ENCODE peak calls at places on chromosomes 1 and 21, in five cellular contexts. One of them, this sample, is unnamed.

GRCh38 chr1:64320470-64320869 is 117.0 kb downstream of the UBE2U start:
- DNase-seq in epithelial cell of esophagus: peak
- DNase-seq in adrenal gland: no peak
- DNase-seq in lower lobe of right lung: no peak
- DNase-seq in IMR-90: peak
- DNase-seq in this sample: no peak

GRCh38 chr1:104878203-104878911 is 1128.7 kb downstream of the AMY1C start:
- DNase-seq in adrenal gland: no peak
- DNase-seq in lower lobe of right lung: no peak
- DNase-seq in IMR-90: no peak
- DNase-seq in epithelial cell of esophagus: no peak
- DNase-seq in this sample: no peak

GRCh38 chr1:228249508-228250305 is 41.9 kb downstream of the OBSCN start:
- DNase-seq in epithelial cell of esophagus: no peak
- DNase-seq in adrenal gland: no peak
- DNase-seq in IMR-90: no peak
- DNase-seq in lower lobe of right lung: no peak
- DNase-seq in this sample: no peak

GRCh38 chr1:235767795-235768194 is 98.9 kb downstream of the LYST start:
- DNase-seq in lower lobe of right lung: no peak
- DNase-seq in epithelial cell of esophagus: no peak
- DNase-seq in adrenal gland: no peak
- DNase-seq in IMR-90: no peak
- DNase-seq in this sample: no peak

GRCh38 chr1:153400244-153400643 is 9.4 kb upstream of the S100A8 start:
- DNase-seq in lower lobe of right lung: no peak
- DNase-seq in IMR-90: no peak
- DNase-seq in epithelial cell of esophagus: peak
- DNase-seq in adrenal gland: no peak
- DNase-seq in this sample: no peak

GRCh38 chr1:109918077-109918606 is 7.5 kb downstream of the CSF1 start:
- DNase-seq in epithelial cell of esophagus: no peak
- DNase-seq in lower lobe of right lung: no peak
- DNase-seq in adrenal gland: no peak
- DNase-seq in IMR-90: no peak
- DNase-seq in this sample: no peak

GRCh38 chr1:115924730-115925129 is 51.6 kb upstream of the SLC22A15 start:
- DNase-seq in IMR-90: no peak
- DNase-seq in epithelial cell of esophagus: peak
- DNase-seq in lower lobe of right lung: no peak
- DNase-seq in adrenal gland: no peak
- DNase-seq in this sample: no peak

GRCh38 chr1:234599617-234600417 is 10.2 kb downstream of the IRF2BP2 start:
- DNase-seq in adrenal gland: peak
- DNase-seq in IMR-90: peak
- DNase-seq in lower lobe of right lung: peak
- DNase-seq in epithelial cell of esophagus: peak
- DNase-seq in this sample: no peak

GRCh38 chr1:162271972-162272371 is 104.7 kb downstream of the SPATA46 start:
- DNase-seq in epithelial cell of esophagus: no peak
- DNase-seq in IMR-90: no peak
- DNase-seq in lower lobe of right lung: no peak
- DNase-seq in adrenal gland: no peak
- DNase-seq in this sample: no peak

GRCh38 chr1:168134132-168135041 is 2.3 kb downstream of the GPR161 start:
- DNase-seq in adrenal gland: no peak
- DNase-seq in IMR-90: no peak
- DNase-seq in lower lobe of right lung: no peak
- DNase-seq in epithelial cell of esophagus: no peak
- DNase-seq in this sample: no peak

GRCh38 chr21:39775816-39776215 is 30.8 kb downstream of the IGSF5 start:
- DNase-seq in IMR-90: no peak
- DNase-seq in lower lobe of right lung: no peak
- DNase-seq in adrenal gland: no peak
- DNase-seq in epithelial cell of esophagus: no peak
- DNase-seq in this sample: no peak

GRCh38 chr1:99748419-99748818 is 18.0 kb downstream of the FRRS1 start:
- DNase-seq in IMR-90: peak
- DNase-seq in lower lobe of right lung: no peak
- DNase-seq in adrenal gland: no peak
- DNase-seq in epithelial cell of esophagus: peak
- DNase-seq in this sample: no peak

GRCh38 chr1:52368383-52369172 is 2.6 kb upstream of the CC2D1B start:
- DNase-seq in epithelial cell of esophagus: peak
- DNase-seq in adrenal gland: peak
- DNase-seq in lower lobe of right lung: peak
- DNase-seq in IMR-90: peak
- DNase-seq in this sample: peak

GRCh38 chr1:22893292-22893691 is 79.4 kb downstream of the LACTBL1 start:
- DNase-seq in lower lobe of right lung: no peak
- DNase-seq in epithelial cell of esophagus: no peak
- DNase-seq in IMR-90: no peak
- DNase-seq in adrenal gland: no peak
- DNase-seq in this sample: no peak
- TF ChIP-seq CTCF in lower lobe of right lung: no peak
- TF ChIP-seq CTCF in epithelial cell of esophagus: no peak
- TF ChIP-seq CTCF in IMR-90: no peak
- TF ChIP-seq CTCF in adrenal gland: no peak
- TF ChIP-seq CTCF in this sample: no peak

DNA sequence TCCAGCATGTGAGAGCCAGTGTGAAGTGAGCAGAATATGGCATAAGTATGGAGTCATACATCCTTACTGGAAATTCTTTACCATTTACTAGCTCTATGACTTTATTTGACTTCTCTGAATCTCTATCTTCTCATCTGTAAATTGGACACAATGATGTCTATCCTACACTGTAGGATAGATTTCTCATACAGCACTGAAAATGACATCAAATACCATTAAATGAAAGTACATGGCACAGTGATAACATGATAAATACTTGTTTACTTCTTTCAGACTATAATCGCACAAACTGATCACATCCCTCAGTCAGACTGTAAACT is 1.3 kb upstream of the CTTNBP2NL start:
- DNase-seq in adrenal gland: no peak
- DNase-seq in epithelial cell of esophagus: no peak
- DNase-seq in lower lobe of right lung: no peak
- DNase-seq in IMR-90: no peak
- DNase-seq in this sample: no peak
- H3K4me3 ChIP-seq in adrenal gland: peak
- H3K4me3 ChIP-seq in epithelial cell of esophagus: peak
- H3K4me3 ChIP-seq in lower lobe of right lung: peak
- H3K4me3 ChIP-seq in IMR-90: peak
- H3K4me3 ChIP-seq in this sample: peak

GRCh38 chr1:175749075-175749474 is 5.7 kb upstream of the TNR start:
- DNase-seq in lower lobe of right lung: no peak
- DNase-seq in adrenal gland: no peak
- DNase-seq in IMR-90: no peak
- DNase-seq in epithelial cell of esophagus: no peak
- DNase-seq in this sample: no peak

GRCh38 chr1:175750366-175751111 is 7.1 kb upstream of the TNR start:
- DNase-seq in lower lobe of right lung: no peak
- DNase-seq in IMR-90: no peak
- DNase-seq in epithelial cell of esophagus: no peak
- DNase-seq in adrenal gland: no peak
- DNase-seq in this sample: no peak

GRCh38 chr1:175742790-175743459 is 470 bp downstream of the TNR start:
- DNase-seq in adrenal gland: no peak
- DNase-seq in IMR-90: peak
- DNase-seq in lower lobe of right lung: no peak
- DNase-seq in epithelial cell of esophagus: peak
- DNase-seq in this sample: peak

GRCh38 chr1:175744833-175745232 is 1.4 kb upstream of the TNR start:
- DNase-seq in adrenal gland: no peak
- DNase-seq in IMR-90: no peak
- DNase-seq in epithelial cell of esophagus: no peak
- DNase-seq in lower lobe of right lung: no peak
- DNase-seq in this sample: no peak
- TF ChIP-seq CTCF in adrenal gland: no peak
- TF ChIP-seq CTCF in IMR-90: peak
- TF ChIP-seq CTCF in epithelial cell of esophagus: peak
- TF ChIP-seq CTCF in lower lobe of right lung: no peak
- TF ChIP-seq CTCF in this sample: peak

DNA sequence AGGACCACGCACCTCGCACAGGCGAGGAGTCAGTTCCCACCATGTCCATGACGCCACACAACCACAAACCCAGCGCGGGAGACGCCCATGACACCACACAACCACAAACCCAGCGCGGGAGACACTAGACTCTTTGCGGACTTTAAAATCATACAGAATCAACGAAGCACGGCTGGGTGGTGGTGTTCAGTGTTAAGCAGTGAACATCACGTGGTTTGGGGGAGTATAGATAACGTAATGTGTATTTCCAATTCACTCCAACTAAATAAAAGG is 19.2 kb downstream of the PTTG1IP start:
- DNase-seq in IMR-90: no peak
- DNase-seq in lower lobe of right lung: no peak
- DNase-seq in adrenal gland: no peak
- DNase-seq in epithelial cell of esophagus: no peak
- DNase-seq in this sample: no peak
- H3K4me3 ChIP-seq in IMR-90: no peak
- H3K4me3 ChIP-seq in lower lobe of right lung: no peak
- H3K4me3 ChIP-seq in adrenal gland: no peak
- H3K4me3 ChIP-seq in epithelial cell of esophagus: no peak
- H3K4me3 ChIP-seq in this sample: no peak

GRCh38 chr1:219577331-219577730 is 35.6 kb downstream of the ZC3H11B start:
- DNase-seq in lower lobe of right lung: no peak
- DNase-seq in IMR-90: no peak
- DNase-seq in adrenal gland: no peak
- DNase-seq in epithelial cell of esophagus: no peak
- DNase-seq in this sample: no peak
- TF ChIP-seq CTCF in lower lobe of right lung: no peak
- TF ChIP-seq CTCF in IMR-90: no peak
- TF ChIP-seq CTCF in adrenal gland: no peak
- TF ChIP-seq CTCF in epithelial cell of esophagus: no peak
- TF ChIP-seq CTCF in this sample: no peak

GRCh38 chr1:226121049-226121586 is 58.6 kb downstream of the H3-3A start:
- DNase-seq in epithelial cell of esophagus: no peak
- DNase-seq in IMR-90: no peak
- DNase-seq in lower lobe of right lung: no peak
- DNase-seq in adrenal gland: no peak
- DNase-seq in this sample: no peak
- H3K4me3 ChIP-seq in epithelial cell of esophagus: peak
- H3K4me3 ChIP-seq in IMR-90: no peak
- H3K4me3 ChIP-seq in lower lobe of right lung: peak
- H3K4me3 ChIP-seq in adrenal gland: peak
- H3K4me3 ChIP-seq in this sample: peak

DNA sequence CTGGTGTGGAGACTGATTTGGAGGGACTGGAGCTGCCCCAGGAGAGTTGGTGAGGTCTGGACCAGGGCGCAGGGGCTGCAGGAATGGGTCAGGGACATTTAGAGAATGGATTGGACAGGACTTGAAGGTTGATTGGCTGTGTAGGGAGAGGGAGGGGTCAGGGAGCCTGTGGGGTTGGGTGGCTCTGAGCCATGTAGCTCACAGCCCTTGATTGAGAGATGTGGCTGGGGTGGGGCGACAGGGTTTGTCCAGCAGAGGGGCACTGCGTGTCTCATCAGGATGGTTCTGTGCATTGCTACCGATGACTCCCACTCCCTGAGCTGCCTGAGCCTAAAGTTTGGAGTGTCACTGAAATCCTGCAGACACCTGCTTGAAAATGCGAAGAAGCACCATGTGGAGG is 12.1 kb downstream of the AZIN2 start:
- DNase-seq in adrenal gland: no peak
- DNase-seq in epithelial cell of esophagus: no peak
- DNase-seq in IMR-90: no peak
- DNase-seq in lower lobe of right lung: no peak
- DNase-seq in this sample: no peak
- TF ChIP-seq CTCF in adrenal gland: no peak
- TF ChIP-seq CTCF in epithelial cell of esophagus: no peak
- TF ChIP-seq CTCF in IMR-90: peak
- TF ChIP-seq CTCF in lower lobe of right lung: no peak
- TF ChIP-seq CTCF in this sample: no peak

This sample was measured in epithelial cell of proximal tubule.